ENCODE peak calls at places on chromosomes 1 and 21, in five cellular contexts. E, V, H, T and X are unnamed samples.

GRCh38 chr1:119808491-119808890 is 2.8 kb downstream of the REG4 start:
- DNase-seq in E (no peak), V (no peak), H (no peak), T (no peak), X (peak)

GRCh38 chr1:86507935-86508582 is 38.8 kb upstream of the CLCA4 start:
- DNase-seq in E (no peak), V (no peak), H (no peak), T (no peak), X (peak)

GRCh38 chr1:229596961-229597699 is 28.8 kb downstream of the TAF5L start:
- DNase-seq in E (no peak), V (no peak), H (no peak), T (no peak), X (peak)

GRCh38 chr1:65141394-65141793 is 6.6 kb upstream of the AK4 start:
- DNase-seq in E (no peak), V (no peak), H (no peak), T (no peak), X (peak)

GRCh38 chr1:19445417-19446342 is 39.7 kb downstream of the CAPZB start:
- DNase-seq in E (no peak), V (peak), H (no peak), T (no peak), X (peak)

GRCh38 chr1:209823143-209824041 is 4.4 kb upstream of the UTP25 start:
- DNase-seq in E (no peak), V (peak), H (no peak), T (no peak), X (peak)

GRCh38 chr1:3501856-3502665 is 47.6 kb downstream of the ARHGEF16 start:
- DNase-seq in E (no peak), V (peak), H (peak), T (no peak), X (no peak)

GRCh38 chr1:116762781-116763115 is 8.5 kb downstream of the CD2 start:
- DNase-seq in E (no peak), V (no peak), H (no peak), T (no peak), X (no peak)

GRCh38 chr1:15722836-15723542 is 13.1 kb upstream of the SLC25A34 start:
- DNase-seq in E (no peak), V (no peak), H (no peak), T (no peak), X (no peak)

GRCh38 chr1:41481109-41481775 is 3.2 kb downstream of the EDN2 start:
- DNase-seq in E (no peak), V (no peak), H (no peak), T (no peak), X (no peak)

GRCh38 chr1:109655624-109656519 is at the start of gene GSTM4:
- DNase-seq in E (peak), V (peak), H (peak), T (no peak), X (peak)

GRCh38 chr1:242428403-242429190 is 95.9 kb downstream of the PLD5 start:
- DNase-seq in E (no peak), V (no peak), H (no peak), T (no peak), X (no peak)

GRCh38 chr1:155069551-155070391 is 6.2 kb downstream of the EFNA4 start:
- DNase-seq in E (no peak), V (no peak), H (no peak), T (no peak), X (no peak)

GRCh38 chr1:180863158-180863775 is 49.4 kb upstream of the KIAA1614 start:
- DNase-seq in E (no peak), V (peak), H (no peak), T (no peak), X (peak)

GRCh38 chr1:240701412-240701811 is 89.5 kb upstream of the GREM2 start:
- DNase-seq in E (no peak), V (no peak), H (no peak), T (no peak), X (peak)

GRCh38 chr1:181433931-181434330 is 49.4 kb upstream of the CACNA1E start:
- DNase-seq in E (no peak), V (no peak), H (no peak), T (no peak), X (no peak)

GRCh38 chr1:110482662-110483307 is 31.8 kb downstream of the PROK1 start:
- DNase-seq in E (no peak), V (no peak), H (no peak), T (no peak), X (no peak)

GRCh38 chr1:7207875-7208646 is 422.8 kb downstream of the CAMTA1 start:
- DNase-seq in E (peak), V (peak), H (no peak), T (no peak), X (peak)

GRCh38 chr1:167467126-167467725 is 51.1 kb downstream of the CD247 start:
- DNase-seq in E (no peak), V (no peak), H (no peak), T (no peak), X (no peak)

GRCh38 chr1:237237721-237238120 is 195.7 kb downstream of the RYR2 start:
- DNase-seq in E (no peak), V (no peak), H (no peak), T (no peak), X (no peak)

GRCh38 chr1:227937531-227938145 is 10.1 kb downstream of the WNT9A start:
- DNase-seq in E (no peak), V (no peak), H (no peak), T (no peak), X (no peak)

GRCh38 chr21:35220301-35220700 is 171.2 kb upstream of the RUNX1 start:
- DNase-seq in E (no peak), V (no peak), H (no peak), T (no peak), X (peak)

GRCh38 chr1:232952514-232953175 is 2.2 kb downstream of the NTPCR start:
- DNase-seq in E (no peak), V (peak), H (no peak), T (no peak), X (peak)

GRCh38 chr1:221777434-221778072 is 35.7 kb upstream of the DUSP10 start:
- DNase-seq in E (peak), V (no peak), H (no peak), T (no peak), X (no peak)

GRCh38 chr21:32189688-32190483 is 89.0 kb downstream of the MIS18A start:
- DNase-seq in E (no peak), V (no peak), H (no peak), T (no peak), X (no peak)

GRCh38 chr1:40711465-40712404 is 20.2 kb downstream of the NFYC start:
- DNase-seq in E (no peak), V (no peak), H (no peak), T (no peak), X (peak)

GRCh38 chr1:112706505-112707216 is at the start of gene RHOC:
- DNase-seq in E (no peak), V (peak), H (no peak), T (no peak), X (peak)

DNA sequence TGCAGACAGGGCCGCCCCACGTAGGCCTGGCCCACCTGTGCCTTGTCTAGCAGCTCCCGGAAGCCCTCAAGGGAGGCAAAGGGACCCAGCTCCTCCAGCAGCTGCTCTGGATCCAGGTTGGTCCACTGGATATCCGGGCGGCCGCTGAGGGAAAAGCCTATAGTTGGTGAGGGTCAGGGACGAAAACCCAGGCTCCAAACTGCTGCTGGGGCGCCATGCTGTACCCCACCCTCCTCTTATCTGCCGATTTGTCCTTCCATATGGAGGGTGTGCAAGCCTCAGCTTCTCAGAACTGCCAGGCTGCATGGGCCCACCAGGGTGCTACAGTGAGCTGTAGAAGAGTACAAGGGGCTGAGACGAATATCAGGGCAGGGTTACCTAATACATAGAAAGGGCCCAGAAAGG is 12.2 kb downstream of the PTCH2 start:
- DNase-seq in E (no peak), V (no peak), H (no peak), T (no peak), X (no peak)
- TF ChIP-seq CTCF in E (no peak), V (no peak), H (no peak), T (no peak), X (peak)

GRCh38 chr1:156898151-156898550 is 4.6 kb downstream of the PEAR1 start:
- DNase-seq in E (no peak), V (no peak), H (no peak), T (no peak), X (no peak)

GRCh38 chr1:156895927-156896326 is 2.4 kb downstream of the PEAR1 start:
- DNase-seq in E (no peak), V (no peak), H (no peak), T (no peak), X (no peak)

GRCh38 chr1:156895408-156895874 is 1.9 kb downstream of the PEAR1 start:
- DNase-seq in E (no peak), V (no peak), H (no peak), T (no peak), X (no peak)

GRCh38 chr1:156897078-156897825 is 3.7 kb downstream of the PEAR1 start:
- DNase-seq in E (no peak), V (peak), H (no peak), T (no peak), X (peak)

DNA sequence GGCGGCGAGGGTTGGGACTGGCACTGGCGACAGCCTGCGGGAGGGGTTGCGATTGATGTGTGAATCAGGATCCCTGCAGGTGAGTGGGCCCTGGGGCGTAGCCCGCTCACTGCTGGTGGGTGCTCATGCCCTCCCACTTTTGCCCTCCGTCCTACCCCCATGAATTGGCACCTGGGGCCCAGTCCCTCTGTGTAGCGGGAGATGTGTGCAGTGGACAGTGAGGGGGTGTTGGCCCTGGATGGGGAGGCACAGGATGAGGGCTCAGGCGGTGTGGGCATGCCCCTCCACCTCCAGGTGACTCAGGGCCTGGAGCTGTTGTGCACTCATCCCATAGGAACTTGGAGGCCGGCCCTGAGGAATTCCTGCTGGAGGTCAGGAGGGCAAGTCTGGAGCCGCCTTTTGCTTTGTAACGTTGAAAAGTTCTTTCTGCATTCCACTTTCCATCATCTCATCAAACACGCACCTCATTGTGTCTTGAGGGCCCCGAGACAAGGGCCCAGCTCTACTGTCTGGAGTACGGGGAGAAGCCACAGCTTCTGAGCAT is 3.0 kb downstream of the PEAR1 start:
- DNase-seq in E (no peak), V (peak), H (no peak), T (no peak), X (peak)
- H3K4me3 ChIP-seq in E (no peak), V (peak), H (no peak), T (no peak), X (no peak)

GRCh38 chr1:1206376-1207253 is at the start of gene TNFRSF18:
- DNase-seq in E (no peak), V (no peak), H (no peak), T (no peak), X (no peak)
- TF ChIP-seq CTCF in E (no peak), V (no peak), H (no peak), T (no peak), X (no peak)

GRCh38 chr1:98737835-98738234 is 76.3 kb downstream of the SNX7 start:
- DNase-seq in E (no peak), V (no peak), H (no peak), T (no peak), X (no peak)

GRCh38 chr1:98733782-98734112 is 72.2 kb downstream of the SNX7 start:
- DNase-seq in E (no peak), V (no peak), H (no peak), T (no peak), X (peak)

DNA sequence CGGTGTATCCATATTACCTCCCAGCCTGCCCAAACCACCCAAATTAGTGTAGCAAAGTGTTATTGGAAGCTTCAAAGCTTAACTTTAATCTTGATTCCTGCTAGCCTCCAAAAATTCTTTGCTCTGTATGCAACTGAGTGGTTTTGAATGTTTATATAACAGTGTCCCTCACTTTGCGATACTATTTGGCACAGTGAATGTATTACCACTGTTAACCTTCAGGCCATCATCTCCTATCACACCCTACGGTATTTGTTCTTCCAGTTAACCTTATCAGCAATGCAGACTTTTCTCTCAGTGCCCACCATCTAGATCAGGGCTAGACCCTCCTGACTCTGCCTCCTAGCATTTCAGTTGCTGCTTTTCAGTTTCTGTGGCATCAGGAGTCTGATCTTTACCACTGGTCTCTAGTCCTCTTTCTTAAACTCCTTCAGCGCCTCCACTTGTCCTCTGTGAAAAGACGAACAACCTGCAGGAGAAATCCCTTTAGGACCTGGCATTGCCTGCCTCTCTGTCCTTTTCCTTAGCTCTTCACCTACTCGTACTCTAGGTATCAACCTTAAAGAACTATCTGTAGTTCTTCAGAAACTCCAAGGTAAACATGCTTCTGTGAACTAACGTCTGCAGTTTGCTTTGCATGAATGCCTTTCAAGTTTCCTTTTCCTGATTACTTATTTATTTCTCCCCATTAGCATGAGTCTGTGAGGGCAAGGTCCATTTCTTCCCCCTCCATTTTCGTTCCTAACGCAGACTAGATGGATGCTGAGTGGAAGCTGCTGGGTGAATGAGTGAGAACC is 71.7 kb downstream of the SNX7 start:
- DNase-seq in E (no peak), V (no peak), H (no peak), T (no peak), X (no peak)
- H3K4me3 ChIP-seq in E (no peak), V (peak), H (no peak), T (no peak), X (no peak)